ENCODE peak calls at places on chromosome 1, in ten cellular contexts. One of them, this sample, is unnamed.

GRCh38 chr1:233114159-233114558 is 163.7 kb downstream of the NTPCR start:
- DNase-seq in sigmoid colon: no peak
- DNase-seq in GM12891: no peak
- DNase-seq in right lobe of liver: no peak
- DNase-seq in HCT116: peak; percentile 29
- DNase-seq in lower leg skin: no peak
- DNase-seq in adrenal gland: peak; percentile 16
- DNase-seq in spleen: no peak
- DNase-seq in vagina: no peak
- DNase-seq in breast epithelium: no peak
- DNase-seq in this sample: no peak

GRCh38 chr1:19775317-19775716 is 24.4 kb downstream of the TMCO4 start:
- DNase-seq in GM12891: no peak
- DNase-seq in lower leg skin: no peak
- DNase-seq in vagina: no peak
- DNase-seq in spleen: no peak
- DNase-seq in breast epithelium: no peak
- DNase-seq in HCT116: no peak
- DNase-seq in sigmoid colon: no peak
- DNase-seq in adrenal gland: no peak
- DNase-seq in right lobe of liver: no peak
- DNase-seq in this sample: no peak

GRCh38 chr1:8510041-8510823 is 192.3 kb downstream of the SLC45A1 start:
- DNase-seq in spleen: no peak
- DNase-seq in right lobe of liver: no peak
- DNase-seq in vagina: no peak
- DNase-seq in breast epithelium: no peak
- DNase-seq in adrenal gland: peak; percentile 40
- DNase-seq in HCT116: no peak
- DNase-seq in sigmoid colon: peak; percentile 77
- DNase-seq in GM12891: no peak
- DNase-seq in lower leg skin: no peak
- DNase-seq in this sample: no peak

GRCh38 chr1:230246551-230246950 is 179.5 kb downstream of the GALNT2 start:
- DNase-seq in right lobe of liver: no peak
- DNase-seq in lower leg skin: no peak
- DNase-seq in vagina: no peak
- DNase-seq in spleen: no peak
- DNase-seq in HCT116: no peak
- DNase-seq in adrenal gland: no peak
- DNase-seq in breast epithelium: no peak
- DNase-seq in GM12891: no peak
- DNase-seq in sigmoid colon: no peak
- DNase-seq in this sample: no peak

GRCh38 chr1:34140011-34140676 is 24.9 kb downstream of the CSMD2 start:
- DNase-seq in adrenal gland: no peak
- DNase-seq in breast epithelium: no peak
- DNase-seq in vagina: no peak
- DNase-seq in spleen: no peak
- DNase-seq in right lobe of liver: no peak
- DNase-seq in lower leg skin: no peak
- DNase-seq in GM12891: no peak
- DNase-seq in HCT116: no peak
- DNase-seq in sigmoid colon: no peak
- DNase-seq in this sample: no peak

GRCh38 chr1:84653130-84653680 is 37.1 kb downstream of the SSX2IP start:
- DNase-seq in breast epithelium: no peak
- DNase-seq in HCT116: no peak
- DNase-seq in lower leg skin: no peak
- DNase-seq in GM12891: no peak
- DNase-seq in vagina: no peak
- DNase-seq in adrenal gland: no peak
- DNase-seq in spleen: no peak
- DNase-seq in sigmoid colon: no peak
- DNase-seq in right lobe of liver: no peak
- DNase-seq in this sample: no peak

GRCh38 chr1:63981408-63981773 is 207.6 kb downstream of the ROR1 start:
- DNase-seq in sigmoid colon: no peak
- DNase-seq in spleen: no peak
- DNase-seq in right lobe of liver: no peak
- DNase-seq in vagina: no peak
- DNase-seq in HCT116: no peak
- DNase-seq in GM12891: no peak
- DNase-seq in lower leg skin: no peak
- DNase-seq in breast epithelium: no peak
- DNase-seq in adrenal gland: no peak
- DNase-seq in this sample: no peak

GRCh38 chr1:28601696-28602095 is 9.6 kb downstream of the RAB42 start:
- DNase-seq in vagina: no peak
- DNase-seq in adrenal gland: peak; percentile 75
- DNase-seq in GM12891: no peak
- DNase-seq in HCT116: peak; percentile 66
- DNase-seq in spleen: no peak
- DNase-seq in lower leg skin: no peak
- DNase-seq in right lobe of liver: no peak
- DNase-seq in sigmoid colon: no peak
- DNase-seq in breast epithelium: no peak
- DNase-seq in this sample: peak; percentile 40

GRCh38 chr1:112700290-112701226 is 6.4 kb downstream of the RHOC start:
- DNase-seq in adrenal gland: peak; percentile 97
- DNase-seq in right lobe of liver: peak; percentile 91
- DNase-seq in lower leg skin: peak; percentile 99
- DNase-seq in sigmoid colon: peak; percentile 99
- DNase-seq in breast epithelium: peak; percentile 95
- DNase-seq in HCT116: peak; percentile 77
- DNase-seq in vagina: peak; percentile 98
- DNase-seq in GM12891: peak; percentile 68
- DNase-seq in spleen: peak; percentile 94
- DNase-seq in this sample: peak; percentile 98

GRCh38 chr1:8873506-8874229 is 4.8 kb downstream of the ENO1 start:
- DNase-seq in breast epithelium: peak; percentile 80
- DNase-seq in adrenal gland: peak; percentile 96
- DNase-seq in vagina: peak; percentile 90
- DNase-seq in GM12891: no peak
- DNase-seq in sigmoid colon: peak; percentile 90
- DNase-seq in spleen: peak; percentile 91
- DNase-seq in lower leg skin: peak; percentile 93
- DNase-seq in HCT116: peak; percentile 91
- DNase-seq in right lobe of liver: peak; percentile 69
- DNase-seq in this sample: peak; percentile 91

DNA sequence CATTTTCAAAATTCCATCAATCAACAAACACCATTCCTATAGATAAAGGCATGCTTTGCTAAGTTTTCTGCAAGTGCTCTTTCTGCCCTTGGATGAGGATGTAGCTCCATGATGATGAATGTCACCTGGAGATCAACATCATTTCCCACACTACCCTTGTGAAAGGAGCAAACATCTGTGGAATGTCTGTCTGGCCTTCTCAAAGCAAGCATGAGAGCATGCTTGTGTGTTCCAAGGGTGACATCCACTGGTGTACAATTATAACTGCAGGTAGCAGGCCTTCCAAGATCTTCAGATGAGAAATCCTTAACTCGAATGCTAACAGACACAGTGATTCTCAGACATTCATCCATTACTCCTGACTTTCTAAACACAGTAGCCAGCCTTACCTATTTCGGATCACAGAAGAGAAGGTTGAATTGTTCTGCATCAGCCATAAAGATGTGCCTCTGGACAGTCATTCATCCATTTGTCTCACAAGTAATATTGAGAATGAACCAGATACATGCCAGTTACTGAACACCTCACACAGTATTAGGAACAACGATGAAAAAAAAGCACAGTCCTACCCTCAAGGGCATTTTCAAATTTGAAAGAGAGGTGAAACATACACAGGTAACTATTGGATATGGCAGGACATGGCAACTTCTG is 162.4 kb downstream of the TPR start:
- DNase-seq in GM12891: peak; percentile 23
- DNase-seq in breast epithelium: no peak
- DNase-seq in spleen: no peak
- DNase-seq in sigmoid colon: peak; percentile 69
- DNase-seq in vagina: no peak
- DNase-seq in adrenal gland: peak; percentile 66
- DNase-seq in lower leg skin: no peak
- DNase-seq in right lobe of liver: peak; percentile 57
- DNase-seq in HCT116: peak; percentile 80
- DNase-seq in this sample: peak; percentile 77
- TF ChIP-seq POLR2A in GM12891: no peak
- TF ChIP-seq POLR2A in breast epithelium: no peak
- TF ChIP-seq POLR2A in spleen: no peak
- TF ChIP-seq POLR2A in sigmoid colon: no peak
- TF ChIP-seq POLR2A in vagina: no peak
- TF ChIP-seq POLR2A in adrenal gland: no peak
- TF ChIP-seq POLR2A in lower leg skin: no peak
- TF ChIP-seq POLR2A in right lobe of liver: no peak
- TF ChIP-seq POLR2A in HCT116: no peak
- TF ChIP-seq POLR2A in this sample: no peak

GRCh38 chr1:32201011-32201855 is 838 bp downstream of the CCDC28B start:
- DNase-seq in breast epithelium: no peak
- DNase-seq in adrenal gland: peak; percentile 71
- DNase-seq in sigmoid colon: peak; percentile 87
- DNase-seq in lower leg skin: peak; percentile 93
- DNase-seq in vagina: no peak
- DNase-seq in GM12891: peak; percentile 62
- DNase-seq in HCT116: no peak
- DNase-seq in right lobe of liver: peak; percentile 61
- DNase-seq in spleen: peak; percentile 92
- DNase-seq in this sample: peak; percentile 85
- TF ChIP-seq POLR2A in breast epithelium: no peak
- TF ChIP-seq POLR2A in adrenal gland: no peak
- TF ChIP-seq POLR2A in sigmoid colon: no peak
- TF ChIP-seq POLR2A in lower leg skin: no peak
- TF ChIP-seq POLR2A in vagina: no peak
- TF ChIP-seq POLR2A in GM12891: peak; percentile 56
- TF ChIP-seq POLR2A in HCT116: no peak
- TF ChIP-seq POLR2A in right lobe of liver: no peak
- TF ChIP-seq POLR2A in spleen: no peak
- TF ChIP-seq POLR2A in this sample: peak; percentile 74

GRCh38 chr1:35505911-35506798 is 51.0 kb downstream of the KIAA0319L start:
- DNase-seq in vagina: no peak
- DNase-seq in GM12891: peak; percentile 20
- DNase-seq in spleen: no peak
- DNase-seq in adrenal gland: peak; percentile 70
- DNase-seq in HCT116: peak; percentile 13
- DNase-seq in breast epithelium: no peak
- DNase-seq in sigmoid colon: no peak
- DNase-seq in lower leg skin: no peak
- DNase-seq in right lobe of liver: no peak
- DNase-seq in this sample: peak; percentile 86

GRCh38 chr1:35509558-35509957 is 47.6 kb downstream of the KIAA0319L start:
- DNase-seq in adrenal gland: no peak
- DNase-seq in spleen: no peak
- DNase-seq in lower leg skin: no peak
- DNase-seq in breast epithelium: no peak
- DNase-seq in HCT116: no peak
- DNase-seq in GM12891: no peak
- DNase-seq in right lobe of liver: no peak
- DNase-seq in vagina: no peak
- DNase-seq in sigmoid colon: no peak
- DNase-seq in this sample: peak; percentile 23

GRCh38 chr1:35511305-35511704 is 45.9 kb downstream of the KIAA0319L start:
- DNase-seq in lower leg skin: no peak
- DNase-seq in vagina: no peak
- DNase-seq in breast epithelium: no peak
- DNase-seq in GM12891: no peak
- DNase-seq in HCT116: no peak
- DNase-seq in adrenal gland: no peak
- DNase-seq in right lobe of liver: no peak
- DNase-seq in spleen: no peak
- DNase-seq in sigmoid colon: no peak
- DNase-seq in this sample: no peak

GRCh38 chr1:35506960-35507901 is 50.0 kb downstream of the KIAA0319L start:
- DNase-seq in breast epithelium: no peak
- DNase-seq in spleen: no peak
- DNase-seq in right lobe of liver: no peak
- DNase-seq in lower leg skin: no peak
- DNase-seq in adrenal gland: no peak
- DNase-seq in sigmoid colon: no peak
- DNase-seq in GM12891: no peak
- DNase-seq in vagina: no peak
- DNase-seq in HCT116: no peak
- DNase-seq in this sample: peak; percentile 79

GRCh38 chr1:35507947-35508346 is 49.3 kb downstream of the KIAA0319L start:
- DNase-seq in vagina: no peak
- DNase-seq in GM12891: no peak
- DNase-seq in adrenal gland: no peak
- DNase-seq in breast epithelium: no peak
- DNase-seq in right lobe of liver: no peak
- DNase-seq in sigmoid colon: no peak
- DNase-seq in lower leg skin: no peak
- DNase-seq in HCT116: no peak
- DNase-seq in spleen: no peak
- DNase-seq in this sample: no peak
- TF ChIP-seq POLR2A in vagina: no peak
- TF ChIP-seq POLR2A in GM12891: no peak
- TF ChIP-seq POLR2A in adrenal gland: no peak
- TF ChIP-seq POLR2A in breast epithelium: no peak
- TF ChIP-seq POLR2A in right lobe of liver: no peak
- TF ChIP-seq POLR2A in sigmoid colon: no peak
- TF ChIP-seq POLR2A in lower leg skin: no peak
- TF ChIP-seq POLR2A in HCT116: no peak
- TF ChIP-seq POLR2A in spleen: no peak
- TF ChIP-seq POLR2A in this sample: no peak

GRCh38 chr1:11059990-11060948 is at the start of gene SRM:
- DNase-seq in right lobe of liver: peak; percentile 94
- DNase-seq in vagina: no peak
- DNase-seq in sigmoid colon: peak; percentile 94
- DNase-seq in GM12891: peak; percentile 98
- DNase-seq in spleen: peak; percentile 97
- DNase-seq in adrenal gland: peak; percentile 95
- DNase-seq in breast epithelium: peak; percentile 83
- DNase-seq in HCT116: peak; percentile 66
- DNase-seq in lower leg skin: peak; percentile 97
- DNase-seq in this sample: peak; percentile 91
- TF ChIP-seq POLR2A in right lobe of liver: peak; percentile 63
- TF ChIP-seq POLR2A in vagina: peak; percentile 32
- TF ChIP-seq POLR2A in sigmoid colon: no peak
- TF ChIP-seq POLR2A in GM12891: peak; percentile 82
- TF ChIP-seq POLR2A in spleen: no peak
- TF ChIP-seq POLR2A in adrenal gland: peak; percentile 76
- TF ChIP-seq POLR2A in breast epithelium: no peak
- TF ChIP-seq POLR2A in HCT116: no peak
- TF ChIP-seq POLR2A in lower leg skin: no peak
- TF ChIP-seq POLR2A in this sample: peak; percentile 78

GRCh38 chr1:167171286-167171929 is 49.3 kb upstream of the POU2F1 start:
- DNase-seq in spleen: no peak
- DNase-seq in GM12891: no peak
- DNase-seq in sigmoid colon: no peak
- DNase-seq in HCT116: no peak
- DNase-seq in breast epithelium: no peak
- DNase-seq in right lobe of liver: no peak
- DNase-seq in lower leg skin: no peak
- DNase-seq in adrenal gland: peak; percentile 63
- DNase-seq in vagina: no peak
- DNase-seq in this sample: no peak
- TF ChIP-seq POLR2A in spleen: no peak
- TF ChIP-seq POLR2A in GM12891: no peak
- TF ChIP-seq POLR2A in sigmoid colon: no peak
- TF ChIP-seq POLR2A in HCT116: no peak
- TF ChIP-seq POLR2A in breast epithelium: no peak
- TF ChIP-seq POLR2A in right lobe of liver: no peak
- TF ChIP-seq POLR2A in lower leg skin: no peak
- TF ChIP-seq POLR2A in adrenal gland: no peak
- TF ChIP-seq POLR2A in vagina: no peak
- TF ChIP-seq POLR2A in this sample: no peak

This sample was measured in erythroblast.